ENCODE peak calls at places on chromosome 10, in seven cellular contexts. S is CD8-positive, alpha-beta T cell; V is GM12865; Z is stomach; P is right atrium auricular region; Y is heart left ventricle; G is WERI-Rb-1. R is an unnamed sample.

GRCh38 chr10:12418000-12418399 is 68.7 kb downstream of the CAMK1D start:
- DNase-seq in S (no peak), V (no peak), Z (no peak), P (peak), Y (peak), G (no peak), R (no peak)

GRCh38 chr10:120398180-120398579 is 58.8 kb upstream of the PLPP4 start:
- DNase-seq in S (no peak), V (no peak), Z (no peak), P (no peak), Y (no peak), G (no peak), R (no peak)

GRCh38 chr10:11147723-11148122 is 130.1 kb downstream of the CELF2 start:
- DNase-seq in S (no peak), V (no peak), Z (peak), P (no peak), Y (peak), G (no peak), R (no peak)

GRCh38 chr10:3482200-3482993 is 302.6 kb downstream of the KLF6 start:
- DNase-seq in S (no peak), V (peak), Z (peak), P (peak), Y (no peak), G (no peak), R (peak)

GRCh38 chr10:61943699-61944444 is 42.4 kb downstream of the ARID5B start:
- DNase-seq in S (no peak), V (peak), Z (no peak), P (no peak), Y (no peak), G (no peak), R (peak)

GRCh38 chr10:24952701-24953349 is 419 bp upstream of the PRTFDC1 start:
- DNase-seq in S (peak), V (peak), Z (peak), P (no peak), Y (peak), G (peak), R (peak)

GRCh38 chr10:95601116-95601719 is 40.0 kb upstream of the SORBS1 start:
- DNase-seq in S (peak), V (peak), Z (peak), P (peak), Y (peak), G (peak), R (peak)

GRCh38 chr10:121696854-121697253 is 98.6 kb upstream of the FGFR2 start:
- DNase-seq in S (no peak), V (peak), Z (peak), P (no peak), Y (no peak), G (peak), R (no peak)

GRCh38 chr10:13816195-13816926 is 229.6 kb downstream of the PRPF18 start:
- DNase-seq in S (no peak), V (peak), Z (peak), P (no peak), Y (peak), G (no peak), R (peak)

GRCh38 chr10:99983280-99983988 is 26.3 kb downstream of the DNMBP start:
- DNase-seq in S (no peak), V (no peak), Z (no peak), P (no peak), Y (peak), G (peak), R (peak)

GRCh38 chr10:85012305-85012704 is 683.9 kb downstream of the CCSER2 start:
- DNase-seq in S (no peak), V (no peak), Z (no peak), P (no peak), Y (no peak), G (peak), R (no peak)

GRCh38 chr10:73759512-73760115 is 15.4 kb downstream of the SEC24C start:
- DNase-seq in S (no peak), V (no peak), Z (peak), P (no peak), Y (no peak), G (peak), R (no peak)

GRCh38 chr10:35674843-35675242 is 32.7 kb upstream of the FZD8 start:
- DNase-seq in S (no peak), V (no peak), Z (no peak), P (no peak), Y (no peak), G (no peak), R (no peak)

GRCh38 chr10:71127773-71128172 is 84.6 kb upstream of the UNC5B start:
- DNase-seq in S (no peak), V (no peak), Z (no peak), P (peak), Y (no peak), G (no peak), R (no peak)

GRCh38 chr10:29256019-29256418 is 32.9 kb upstream of the LYZL1 start:
- DNase-seq in S (no peak), V (no peak), Z (no peak), P (no peak), Y (no peak), G (no peak), R (no peak)

DNA sequence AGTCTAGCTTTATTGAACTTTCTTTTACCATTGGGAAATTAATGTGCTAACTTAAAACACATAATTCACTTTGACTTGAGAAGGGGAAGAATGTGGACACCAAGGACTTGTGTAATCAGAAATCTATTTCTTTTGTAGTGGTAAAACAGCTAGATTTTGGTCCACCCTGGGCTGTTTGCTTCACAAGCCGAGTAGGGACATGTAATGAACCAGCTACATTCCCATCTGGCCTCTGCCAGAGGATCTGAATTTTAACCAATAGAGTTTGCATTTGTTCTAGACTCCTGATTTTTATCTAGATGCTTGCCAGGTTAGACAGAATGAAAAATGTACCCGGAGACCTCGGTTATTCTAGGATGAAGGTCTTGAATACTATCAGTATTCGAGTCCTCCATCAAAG is 1.9 kb downstream of the CACNB2 start:
- DNase-seq in S (no peak), V (no peak), Z (no peak), P (no peak), Y (no peak), G (no peak), R (no peak)
- H3K4me3 ChIP-seq in S (no peak), V (no peak), Z (peak), P (peak), Y (no peak), G (no peak), R (no peak)

DNA sequence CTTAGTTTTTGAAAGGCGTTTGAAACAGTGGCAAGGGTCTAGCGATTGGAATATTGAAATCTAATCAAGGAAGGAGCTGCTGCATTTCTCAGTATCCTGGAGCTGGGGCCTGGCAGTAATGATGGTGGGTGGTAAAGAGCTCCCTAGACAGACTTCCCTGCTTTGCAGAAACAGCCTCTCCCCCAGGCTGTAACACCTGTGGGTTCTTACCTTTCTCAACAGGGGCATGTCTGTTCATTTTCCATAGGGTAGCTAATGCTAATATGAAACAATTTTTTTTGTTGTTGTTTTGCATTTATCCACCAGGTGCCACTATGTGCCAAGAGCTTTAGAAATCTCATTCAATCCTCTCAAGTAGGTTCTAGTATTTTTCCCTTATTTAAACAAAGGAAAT is 345.5 kb downstream of the REEP3 start:
- DNase-seq in S (no peak), V (no peak), Z (no peak), P (no peak), Y (no peak), G (no peak), R (peak)
- H3K4me3 ChIP-seq in S (no peak), V (no peak), Z (no peak), P (no peak), Y (no peak), G (no peak), R (no peak)

DNA sequence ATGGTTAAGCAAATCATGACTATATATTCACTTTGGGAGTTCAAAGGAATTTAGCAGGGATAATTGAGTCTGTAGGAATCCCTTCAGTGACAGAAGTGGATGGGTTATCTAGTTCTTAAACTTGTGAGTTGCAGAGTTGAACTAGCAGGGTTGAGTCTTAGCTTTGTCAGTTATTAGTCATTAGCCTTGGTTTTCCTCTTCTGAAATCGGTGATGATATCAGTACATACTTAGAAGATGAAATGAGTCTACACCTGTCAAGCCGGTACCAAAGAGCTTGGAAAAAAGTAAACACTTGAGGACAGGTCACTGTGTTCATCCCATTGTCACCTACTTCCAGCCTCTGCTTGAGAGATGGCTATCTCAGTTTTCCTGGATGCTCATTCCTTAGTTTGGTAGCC is 73.5 kb downstream of the BUB3 start:
- DNase-seq in S (no peak), V (no peak), Z (no peak), P (no peak), Y (no peak), G (no peak), R (no peak)
- H3K4me3 ChIP-seq in S (no peak), V (no peak), Z (no peak), P (no peak), Y (no peak), G (no peak), R (no peak)

GRCh38 chr10:132387723-132388210 is 9.2 kb upstream of the PWWP2B start:
- DNase-seq in S (peak), V (peak), Z (peak), P (no peak), Y (peak), G (peak), R (peak)
- H3K4me3 ChIP-seq in S (no peak), V (no peak), Z (no peak), P (no peak), Y (no peak), G (no peak), R (no peak)

GRCh38 chr10:124694467-124695195 is 49.5 kb downstream of the FAM53B start:
- DNase-seq in S (no peak), V (no peak), Z (no peak), P (no peak), Y (no peak), G (no peak), R (no peak)

GRCh38 chr10:124697837-124698559 is 46.2 kb downstream of the FAM53B start:
- DNase-seq in S (no peak), V (peak), Z (no peak), P (no peak), Y (peak), G (peak), R (no peak)

GRCh38 chr10:124697443-124697836 is 46.7 kb downstream of the FAM53B start:
- DNase-seq in S (no peak), V (no peak), Z (no peak), P (no peak), Y (peak), G (no peak), R (no peak)

GRCh38 chr10:124695259-124695658 is 48.9 kb downstream of the FAM53B start:
- DNase-seq in S (no peak), V (no peak), Z (no peak), P (no peak), Y (no peak), G (no peak), R (no peak)

DNA sequence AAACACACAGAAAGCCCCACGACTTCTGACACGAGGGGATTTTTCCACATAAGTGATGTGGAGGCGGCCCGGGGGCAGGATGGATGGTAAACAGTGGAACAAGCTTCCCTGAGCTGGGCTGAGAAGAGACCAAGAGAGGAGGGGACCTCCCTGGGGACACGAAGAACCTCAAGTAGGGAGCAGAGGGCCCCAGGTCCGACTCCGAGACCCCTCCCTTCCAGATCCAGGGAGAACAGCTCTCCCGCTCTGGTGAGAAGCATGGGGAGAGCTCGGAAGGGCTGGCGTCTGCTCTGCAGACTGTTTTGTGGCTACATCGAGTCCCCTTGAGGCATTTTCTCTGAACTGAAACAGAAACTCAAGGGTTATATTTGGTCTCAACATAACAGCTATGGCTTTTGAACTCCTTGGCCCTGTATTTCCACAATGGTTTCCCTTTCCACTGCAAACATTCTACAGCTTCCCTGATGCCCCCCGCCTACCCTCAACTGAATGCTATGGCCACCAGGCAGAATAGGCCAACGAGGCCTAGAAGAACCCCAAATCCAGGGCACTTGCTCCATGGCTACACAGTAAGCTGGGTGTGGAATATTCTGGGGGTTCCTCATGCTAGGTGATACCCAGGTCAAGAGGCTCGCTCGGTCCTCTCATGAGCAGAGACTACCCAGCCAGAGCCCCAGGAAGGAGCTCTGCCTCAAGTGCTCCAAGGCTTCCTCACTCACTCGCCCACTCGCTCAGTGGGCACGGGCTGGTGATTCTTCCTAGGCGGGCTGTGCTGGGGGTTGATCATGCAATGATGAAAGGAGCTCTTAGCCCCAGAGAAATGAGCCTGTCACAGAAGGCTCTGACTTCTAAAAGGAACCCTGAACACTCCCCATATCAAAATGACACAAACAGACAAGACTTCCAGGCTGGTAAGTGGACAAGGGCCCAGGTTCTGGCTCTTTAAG is 47.5 kb downstream of the FAM53B start:
- DNase-seq in S (no peak), V (peak), Z (no peak), P (no peak), Y (peak), G (no peak), R (no peak)
- H3K4me3 ChIP-seq in S (no peak), V (peak), Z (no peak), P (no peak), Y (no peak), G (no peak), R (no peak)

R was measured in fibroblast of pulmonary artery.